ENCODE peak calls at places on chromosomes 6 and 20, in eight cellular contexts. One of them, this sample, is unnamed.

GRCh38 chr20:14963262-14963663 is 625.9 kb upstream of the FLRT3 start:
- DNase-seq in NCI-H1092 treated with DMSO at 0.1 percent for 48 hours: no peak
- DNase-seq in CD8-positive, alpha-beta T cell: no peak
- DNase-seq in midbrain: no peak
- DNase-seq in amygdala: no peak
- DNase-seq in amniotic stem cell: no peak
- DNase-seq in NCI-H1105: no peak
- DNase-seq in M059J: peak; percentile 38
- DNase-seq in this sample: no peak

GRCh38 chr20:4324611-4325238 is 309.4 kb upstream of the RNF24 start:
- DNase-seq in NCI-H1092 treated with DMSO at 0.1 percent for 48 hours: no peak
- DNase-seq in CD8-positive, alpha-beta T cell: peak; percentile 34
- DNase-seq in midbrain: no peak
- DNase-seq in amygdala: no peak
- DNase-seq in amniotic stem cell: no peak
- DNase-seq in NCI-H1105: no peak
- DNase-seq in M059J: no peak
- DNase-seq in this sample: no peak

GRCh38 chr6:42142118-42142835 is at the start of gene C6orf132:
- DNase-seq in NCI-H1092 treated with DMSO at 0.1 percent for 48 hours: no peak
- DNase-seq in CD8-positive, alpha-beta T cell: no peak
- DNase-seq in midbrain: no peak
- DNase-seq in amygdala: no peak
- DNase-seq in amniotic stem cell: no peak
- DNase-seq in NCI-H1105: peak; percentile 37
- DNase-seq in M059J: peak; percentile 20
- DNase-seq in this sample: no peak

GRCh38 chr6:22442826-22443225 is 126.5 kb upstream of the HDGFL1 start:
- DNase-seq in NCI-H1092 treated with DMSO at 0.1 percent for 48 hours: no peak
- DNase-seq in CD8-positive, alpha-beta T cell: no peak
- DNase-seq in midbrain: no peak
- DNase-seq in amygdala: no peak
- DNase-seq in amniotic stem cell: no peak
- DNase-seq in NCI-H1105: no peak
- DNase-seq in M059J: no peak
- DNase-seq in this sample: no peak

GRCh38 chr6:35078896-35079295 is 62.2 kb downstream of the TCP11 start:
- DNase-seq in NCI-H1092 treated with DMSO at 0.1 percent for 48 hours: no peak
- DNase-seq in CD8-positive, alpha-beta T cell: no peak
- DNase-seq in midbrain: no peak
- DNase-seq in amygdala: no peak
- DNase-seq in amniotic stem cell: no peak
- DNase-seq in NCI-H1105: no peak
- DNase-seq in M059J: no peak
- DNase-seq in this sample: no peak

GRCh38 chr20:1934578-1935573 is 39.7 kb downstream of the SIRPA start:
- DNase-seq in NCI-H1092 treated with DMSO at 0.1 percent for 48 hours: no peak
- DNase-seq in CD8-positive, alpha-beta T cell: no peak
- DNase-seq in midbrain: no peak
- DNase-seq in amygdala: no peak
- DNase-seq in amniotic stem cell: no peak
- DNase-seq in NCI-H1105: no peak
- DNase-seq in M059J: peak; percentile 50
- DNase-seq in this sample: peak; percentile 60

GRCh38 chr20:63733117-63733516 is 3.3 kb upstream of the LIME1 start:
- DNase-seq in NCI-H1092 treated with DMSO at 0.1 percent for 48 hours: no peak
- DNase-seq in CD8-positive, alpha-beta T cell: no peak
- DNase-seq in midbrain: no peak
- DNase-seq in amygdala: no peak
- DNase-seq in amniotic stem cell: no peak
- DNase-seq in NCI-H1105: no peak
- DNase-seq in M059J: no peak
- DNase-seq in this sample: no peak

GRCh38 chr6:112223070-112223861 is 31.1 kb downstream of the LAMA4 start:
- DNase-seq in NCI-H1092 treated with DMSO at 0.1 percent for 48 hours: no peak
- DNase-seq in CD8-positive, alpha-beta T cell: no peak
- DNase-seq in midbrain: no peak
- DNase-seq in amygdala: no peak
- DNase-seq in amniotic stem cell: peak; percentile 26
- DNase-seq in NCI-H1105: no peak
- DNase-seq in M059J: peak; percentile 91
- DNase-seq in this sample: no peak

GRCh38 chr6:6919173-6919572 is 188.6 kb upstream of the RREB1 start:
- DNase-seq in NCI-H1092 treated with DMSO at 0.1 percent for 48 hours: no peak
- DNase-seq in CD8-positive, alpha-beta T cell: no peak
- DNase-seq in midbrain: no peak
- DNase-seq in amygdala: no peak
- DNase-seq in amniotic stem cell: no peak
- DNase-seq in NCI-H1105: no peak
- DNase-seq in M059J: no peak
- DNase-seq in this sample: no peak

GRCh38 chr6:55174211-55175013 is at the start of gene HCRTR2:
- DNase-seq in NCI-H1092 treated with DMSO at 0.1 percent for 48 hours: no peak
- DNase-seq in CD8-positive, alpha-beta T cell: no peak
- DNase-seq in midbrain: no peak
- DNase-seq in amygdala: no peak
- DNase-seq in amniotic stem cell: no peak
- DNase-seq in NCI-H1105: no peak
- DNase-seq in M059J: no peak
- DNase-seq in this sample: no peak

GRCh38 chr6:34518669-34519365 is 37.3 kb downstream of the SPDEF start:
- DNase-seq in NCI-H1092 treated with DMSO at 0.1 percent for 48 hours: no peak
- DNase-seq in CD8-positive, alpha-beta T cell: no peak
- DNase-seq in midbrain: no peak
- DNase-seq in amygdala: no peak
- DNase-seq in amniotic stem cell: no peak
- DNase-seq in NCI-H1105: no peak
- DNase-seq in M059J: no peak
- DNase-seq in this sample: no peak

GRCh38 chr6:121932071-121933009 is 467.1 kb upstream of the HSF2 start:
- DNase-seq in NCI-H1092 treated with DMSO at 0.1 percent for 48 hours: no peak
- DNase-seq in CD8-positive, alpha-beta T cell: no peak
- DNase-seq in midbrain: no peak
- DNase-seq in amygdala: no peak
- DNase-seq in amniotic stem cell: peak; percentile 95
- DNase-seq in NCI-H1105: no peak
- DNase-seq in M059J: peak; percentile 90
- DNase-seq in this sample: peak; percentile 42

GRCh38 chr20:59526242-59527225 is 77.8 kb upstream of the PHACTR3 start:
- DNase-seq in NCI-H1092 treated with DMSO at 0.1 percent for 48 hours: no peak
- DNase-seq in CD8-positive, alpha-beta T cell: no peak
- DNase-seq in midbrain: no peak
- DNase-seq in amygdala: no peak
- DNase-seq in amniotic stem cell: no peak
- DNase-seq in NCI-H1105: no peak
- DNase-seq in M059J: no peak
- DNase-seq in this sample: no peak

GRCh38 chr6:1244941-1245340 is 67.0 kb upstream of the FOXQ1 start:
- DNase-seq in NCI-H1092 treated with DMSO at 0.1 percent for 48 hours: no peak
- DNase-seq in CD8-positive, alpha-beta T cell: no peak
- DNase-seq in midbrain: no peak
- DNase-seq in amygdala: no peak
- DNase-seq in amniotic stem cell: no peak
- DNase-seq in NCI-H1105: peak; percentile 14
- DNase-seq in M059J: no peak
- DNase-seq in this sample: no peak

GRCh38 chr6:35757461-35758123 is 18.8 kb upstream of the CLPSL2 start:
- DNase-seq in NCI-H1092 treated with DMSO at 0.1 percent for 48 hours: no peak
- DNase-seq in CD8-positive, alpha-beta T cell: no peak
- DNase-seq in midbrain: no peak
- DNase-seq in amygdala: no peak
- DNase-seq in amniotic stem cell: no peak
- DNase-seq in NCI-H1105: no peak
- DNase-seq in M059J: peak; percentile 66
- DNase-seq in this sample: no peak